ENCODE peak calls at places on chromosomes 12 and 14, in four cellular contexts. F is PC-3, G is A549, Y is left ventricle myocardium inferior. M is an unnamed sample.

GRCh38 chr14:56271988-56272387 is 153.8 kb downstream of the PELI2 start:
- DNase-seq in G (no peak), Y (no peak), F (peak), M (peak)

GRCh38 chr12:13039557-13039956 is 4.6 kb upstream of the FAM234B start:
- DNase-seq in G (no peak), F (no peak), Y (no peak), M (no peak)

GRCh38 chr12:40312196-40312595 is 87.4 kb downstream of the LRRK2 start:
- DNase-seq in G (no peak), Y (no peak), F (no peak), M (no peak)

GRCh38 chr14:96690713-96691383 is 106.3 kb upstream of the VRK1 start:
- DNase-seq in F (no peak), Y (no peak), G (no peak), M (no peak)

GRCh38 chr12:59452746-59453145 is 143.1 kb upstream of the SLC16A7 start:
- DNase-seq in F (peak), Y (no peak), G (no peak), M (no peak)

GRCh38 chr14:68885226-68886108 is 92.6 kb upstream of the ZFP36L1 start:
- DNase-seq in G (no peak), Y (no peak), F (no peak), M (no peak)

GRCh38 chr14:56181666-56182065 is 63.5 kb downstream of the PELI2 start:
- DNase-seq in Y (no peak), G (peak), F (peak), M (no peak)

GRCh38 chr12:131090254-131091210 is 136.8 kb downstream of the ADGRD1 start:
- DNase-seq in G (peak), Y (no peak), F (peak), M (no peak)

GRCh38 chr12:1590083-1590979 is 4.0 kb downstream of the FBXL14 start:
- DNase-seq in Y (no peak), G (no peak), F (no peak), M (no peak)

GRCh38 chr14:105865266-105865903 is 339.0 kb downstream of the TMEM121 start:
- DNase-seq in Y (peak), F (no peak), G (no peak), M (no peak)

GRCh38 chr12:6090786-6091185 is 33.7 kb downstream of the VWF start:
- DNase-seq in F (no peak), G (no peak), Y (peak), M (no peak)

GRCh38 chr12:5305425-5305824 is 126.5 kb upstream of the NTF3 start:
- DNase-seq in F (no peak), Y (no peak), G (no peak), M (no peak)

GRCh38 chr12:94186461-94187237 is 38.3 kb downstream of the PLXNC1 start:
- DNase-seq in G (no peak), Y (peak), F (no peak), M (peak)

GRCh38 chr14:67461341-67461985 is 27.1 kb downstream of the TMEM229B start:
- DNase-seq in Y (no peak), G (no peak), F (no peak), M (peak)

GRCh38 chr14:31270196-31270772 is 62.7 kb upstream of the HECTD1 start:
- DNase-seq in F (no peak), Y (no peak), G (peak), M (peak)

GRCh38 chr12:31897791-31898503 is 61.3 kb upstream of the RESF1 start:
- DNase-seq in F (no peak), Y (peak), G (peak), M (peak)

GRCh38 chr14:23910081-23910875 is 43.3 kb upstream of the DHRS4 start:
- DNase-seq in G (peak), Y (no peak), F (peak), M (peak)

GRCh38 chr14:103456167-103456835 is 66.3 kb downstream of the CKB start:
- DNase-seq in F (no peak), Y (no peak), G (no peak), M (peak)

GRCh38 chr14:61537567-61538463 is 157.5 kb upstream of the HIF1A start:
- DNase-seq in G (peak), Y (no peak), F (peak), M (peak)

GRCh38 chr14:31414190-31414833 is 6.0 kb downstream of the HEATR5A start:
- DNase-seq in Y (no peak), G (peak), F (peak), M (peak)

GRCh38 chr12:49692851-49693250 is 14.4 kb downstream of the FMNL3 start:
- DNase-seq in Y (no peak), G (no peak), F (no peak), M (no peak)

GRCh38 chr14:100567877-100568163 is 19.4 kb downstream of the BEGAIN start:
- DNase-seq in F (no peak), Y (no peak), G (no peak), M (no peak)